ENCODE peak calls at places on chromosomes 16 and 17, in six cellular contexts. B is CD4-positive, alpha-beta T cell; T is brain microvascular endothelial cell; G is heart right ventricle; R is ovary; F is A549. E is an unnamed sample.

GRCh38 chr17:47998044-47998443 is 27.1 kb downstream of the CDK5RAP3 start:
- DNase-seq in G (no peak), F (no peak), T (no peak), R (no peak), B (no peak), E (no peak)

GRCh38 chr16:46828943-46829342 is 2.0 kb downstream of the C16orf87 start:
- DNase-seq in B (no peak), F (no peak), R (no peak), G (no peak), T (no peak), E (no peak)

GRCh38 chr17:31722251-31723056 is 136.6 kb downstream of the COPRS start:
- DNase-seq in R (no peak), F (no peak), T (peak), B (no peak), G (peak), E (no peak)

GRCh38 chr16:4212207-4212933 is 29.5 kb downstream of the SRL start:
- DNase-seq in G (peak), T (no peak), R (peak), F (no peak), B (no peak), E (no peak)

GRCh38 chr17:61454095-61454931 is 2.1 kb downstream of the TBX4 start:
- DNase-seq in F (no peak), B (no peak), R (no peak), T (no peak), G (no peak), E (no peak)

GRCh38 chr16:26475579-26475978 is 591.1 kb upstream of the C16orf82 start:
- DNase-seq in T (no peak), R (no peak), F (no peak), G (no peak), B (no peak), E (no peak)

GRCh38 chr17:560379-560935 is 154.2 kb downstream of the VPS53 start:
- DNase-seq in T (no peak), F (no peak), G (peak), R (no peak), B (no peak), E (peak)

GRCh38 chr17:67243284-67243683 is 1.7 kb downstream of the HELZ start:
- DNase-seq in B (no peak), F (no peak), T (no peak), G (no peak), R (no peak), E (no peak)

GRCh38 chr17:43846221-43846712 is 709 bp upstream of the CD300LG start:
- DNase-seq in F (peak), T (peak), B (peak), R (peak), G (peak), E (peak)

DNA sequence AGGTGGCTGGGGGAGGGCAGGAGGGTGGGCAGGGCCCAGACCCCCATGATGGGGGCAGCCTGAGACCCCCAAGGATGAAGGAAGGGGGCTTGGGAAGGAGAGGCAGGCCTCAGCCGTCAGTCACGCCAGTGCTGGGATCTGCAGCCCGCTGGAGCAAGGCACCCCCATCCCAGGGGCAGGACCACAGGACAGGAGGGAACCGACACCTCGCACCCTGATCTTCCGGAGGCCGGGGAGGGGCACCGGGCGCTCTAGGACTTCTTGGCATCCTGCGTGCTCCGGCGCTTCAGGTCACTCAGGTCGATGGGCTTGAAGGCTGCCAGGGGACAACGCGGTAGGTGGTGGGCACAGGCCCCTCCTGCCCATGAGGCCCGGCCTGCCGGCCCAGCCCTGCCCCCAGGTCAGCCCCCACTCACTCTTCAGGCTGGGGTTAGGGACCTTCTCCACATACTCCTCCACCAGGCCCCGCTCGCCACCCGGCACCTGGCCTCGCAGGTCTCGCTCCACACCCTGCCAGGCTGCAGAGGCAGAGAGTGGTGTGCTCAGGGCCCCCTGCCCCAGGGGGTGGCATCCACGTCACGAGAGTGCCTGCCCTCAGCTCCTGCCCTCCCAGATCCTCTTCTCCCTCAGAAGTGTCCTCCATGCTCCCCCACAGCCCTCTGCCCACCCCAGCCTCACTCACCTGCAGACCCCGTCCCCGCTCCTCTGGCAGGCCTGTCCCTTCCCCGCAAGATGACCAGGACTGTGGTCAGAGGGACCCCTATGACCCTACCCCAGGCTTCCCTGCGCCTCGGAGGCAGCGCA is 9.9 kb downstream of the MCRIP1 start:
- DNase-seq in B (no peak), T (no peak), G (no peak), R (no peak), F (no peak), E (no peak)
- H3K27ac ChIP-seq in B (no peak), T (no peak), G (peak), R (no peak), F (no peak), E (peak)

DNA sequence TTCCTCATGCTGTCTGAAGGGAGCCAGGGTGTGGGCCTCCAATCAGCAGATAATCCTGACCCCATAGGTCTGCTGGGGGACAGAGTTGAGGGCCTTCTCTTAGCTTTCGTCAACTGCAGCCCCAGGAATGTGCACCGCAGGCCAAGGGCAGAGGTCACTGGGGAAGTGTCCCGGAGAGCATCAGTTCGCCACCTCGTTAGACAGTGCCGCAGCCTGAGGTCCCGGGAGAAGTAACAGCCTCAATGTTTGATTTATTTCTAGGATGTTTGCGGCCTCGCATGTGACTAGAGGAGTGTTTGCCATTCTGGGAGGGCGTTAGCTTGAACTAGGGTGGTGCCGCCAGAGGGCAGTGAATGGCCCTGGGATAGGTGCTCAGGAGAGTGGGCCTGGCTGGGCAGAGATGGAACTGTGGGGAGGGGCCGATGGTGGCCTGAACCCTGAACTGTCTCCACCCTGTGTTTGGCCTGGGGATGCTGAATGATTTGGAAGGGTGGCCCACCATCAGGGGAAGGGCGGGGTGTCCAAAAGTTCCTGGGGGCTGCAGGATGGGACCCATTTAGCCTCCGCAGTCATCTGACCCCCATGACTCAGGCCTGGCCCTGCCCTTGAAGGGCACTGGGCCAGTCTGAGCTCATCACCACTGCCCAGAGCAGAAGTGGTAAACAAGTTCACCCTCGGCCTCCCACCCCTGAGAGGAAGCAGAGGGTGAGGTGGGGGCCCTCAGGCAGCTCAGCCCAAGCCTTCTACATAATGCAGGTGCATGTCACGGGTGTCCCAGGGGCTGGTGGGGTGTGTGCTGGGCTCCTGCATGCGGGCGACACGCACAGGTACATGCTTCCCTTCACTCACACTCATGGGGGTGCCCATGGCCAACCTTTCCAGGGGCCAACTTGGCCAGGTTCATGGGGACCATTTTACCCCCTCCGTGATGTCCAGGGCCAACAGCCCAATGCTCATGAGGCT is 12.4 kb upstream of the TAC4 start:
- DNase-seq in B (no peak), T (no peak), R (no peak), F (peak), G (no peak), E (no peak)
- TF ChIP-seq CTCF in B (no peak), T (no peak), R (no peak), F (no peak), G (no peak), E (no peak)

GRCh38 chr16:57859331-57859730 is 57.0 kb upstream of the KIFC3 start:
- DNase-seq in G (no peak), B (no peak), F (peak), T (peak), R (no peak), E (peak)
- H3K27ac ChIP-seq in G (peak), B (no peak), F (peak), T (no peak), R (no peak), E (no peak)

GRCh38 chr16:8901318-8901861 is 19.2 kb downstream of the LITAFD start:
- DNase-seq in B (no peak), G (no peak), F (no peak), R (no peak), T (no peak), E (no peak)
- TF ChIP-seq CTCF in B (no peak), G (no peak), F (no peak), R (no peak), T (no peak), E (no peak)

GRCh38 chr16:89120281-89120680 is 26.6 kb downstream of the ACSF3 start:
- DNase-seq in T (no peak), B (no peak), R (no peak), F (no peak), G (no peak), E (no peak)
- H3K27ac ChIP-seq in T (no peak), B (no peak), R (no peak), F (no peak), G (no peak), E (no peak)

DNA sequence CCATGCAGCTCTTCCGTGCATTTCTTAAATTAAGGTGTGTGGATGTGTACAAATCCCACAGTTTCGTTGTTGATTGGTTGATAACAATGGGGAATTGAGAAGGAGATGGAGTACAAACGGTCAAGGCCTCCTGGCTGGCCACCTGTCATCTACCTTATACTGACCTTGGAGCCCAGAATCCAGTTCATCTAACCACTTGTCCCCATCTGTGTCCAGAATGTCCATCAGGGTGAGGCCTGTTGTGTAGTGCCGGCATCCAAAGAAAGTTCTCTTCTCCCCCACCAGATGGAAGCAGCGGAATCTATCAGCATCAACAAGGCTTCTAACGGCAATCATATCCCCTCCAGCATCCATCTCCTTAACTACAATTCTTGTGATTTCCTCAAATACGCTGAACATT is 1.5 kb downstream of the GSDMB start:
- DNase-seq in R (no peak), G (no peak), B (no peak), T (peak), F (peak), E (no peak)
- TF ChIP-seq CTCF in R (no peak), G (peak), B (no peak), T (peak), F (no peak), E (no peak)